ENCODE peak calls at places on chromosomes 1 and 21, in five cellular contexts. I is hepatocyte, B is mesendoderm, T is SJSA1, R is Peyer's patch. Q is an unnamed sample.

GRCh38 chr1:223538921-223539445 is 126.5 kb downstream of the CAPN8 start:
- DNase-seq in R (no peak), I (no peak), T (no peak), B (no peak), Q (no peak)

GRCh38 chr1:168320805-168321577 is 40.3 kb downstream of the TBX19 start:
- DNase-seq in I (peak), B (peak), R (no peak), T (peak), Q (no peak)

GRCh38 chr1:202162418-202163280 is 2.2 kb upstream of the PTPN7 start:
- DNase-seq in R (peak), T (no peak), I (no peak), B (no peak), Q (no peak)

GRCh38 chr1:210883821-210884220 is 250.1 kb downstream of the KCNH1 start:
- DNase-seq in I (no peak), T (no peak), R (no peak), B (no peak), Q (no peak)

GRCh38 chr1:116819081-116819480 is 64.9 kb downstream of the CD2 start:
- DNase-seq in I (no peak), B (no peak), T (no peak), R (no peak), Q (no peak)

GRCh38 chr1:1397839-1398523 is 1.2 kb downstream of the CCNL2 start:
- DNase-seq in B (no peak), R (no peak), I (no peak), T (no peak), Q (no peak)

GRCh38 chr1:248696261-248696660 is 6.3 kb downstream of the OR14I1 start:
- DNase-seq in R (peak), T (no peak), I (no peak), B (no peak), Q (no peak)

GRCh38 chr21:28229811-28230210 is 762.9 kb downstream of the LTN1 start:
- DNase-seq in B (no peak), R (no peak), T (no peak), I (no peak), Q (no peak)

GRCh38 chr1:41226816-41227215 is 15.3 kb downstream of the SCMH1 start:
- DNase-seq in T (no peak), R (no peak), I (no peak), B (no peak), Q (no peak)

GRCh38 chr1:234433563-234434285 is 45.3 kb downstream of the TARBP1 start:
- DNase-seq in T (no peak), R (no peak), B (no peak), I (no peak), Q (no peak)
- H3K27ac ChIP-seq in T (no peak), R (no peak), B (no peak), I (no peak), Q (no peak)

DNA sequence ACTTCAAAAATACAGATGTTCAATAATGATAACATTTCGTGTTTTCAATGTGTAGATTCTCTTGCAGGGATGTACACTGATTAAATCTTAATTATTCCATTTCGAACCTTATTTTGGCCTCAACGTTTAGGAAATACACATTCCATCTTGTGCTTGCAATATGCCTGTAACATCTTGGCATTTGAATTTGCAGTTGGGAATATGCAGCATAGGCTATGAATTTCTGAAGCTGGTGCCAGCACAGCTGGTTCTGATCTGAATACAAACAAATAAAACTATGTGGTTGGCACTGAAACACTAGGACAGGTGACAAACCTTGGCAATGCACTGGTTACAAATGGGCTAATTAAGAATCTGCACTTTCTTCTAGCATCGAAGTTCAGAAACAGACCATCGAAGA is 108.4 kb downstream of the ERG start:
- DNase-seq in I (no peak), T (no peak), B (no peak), R (no peak), Q (no peak)
- H3K27ac ChIP-seq in I (no peak), T (no peak), B (no peak), R (no peak), Q (no peak)

GRCh38 chr1:166888710-166889109 is 12.6 kb upstream of the TADA1 start:
- DNase-seq in B (peak), R (no peak), I (no peak), T (no peak), Q (no peak)
- H3K27ac ChIP-seq in B (no peak), R (no peak), I (no peak), T (no peak), Q (no peak)

GRCh38 chr1:29166291-29166878 is 15.3 kb downstream of the SRSF4 start:
- DNase-seq in B (peak), R (peak), T (no peak), I (peak), Q (no peak)
- H3K27ac ChIP-seq in B (peak), R (peak), T (no peak), I (peak), Q (no peak)

DNA sequence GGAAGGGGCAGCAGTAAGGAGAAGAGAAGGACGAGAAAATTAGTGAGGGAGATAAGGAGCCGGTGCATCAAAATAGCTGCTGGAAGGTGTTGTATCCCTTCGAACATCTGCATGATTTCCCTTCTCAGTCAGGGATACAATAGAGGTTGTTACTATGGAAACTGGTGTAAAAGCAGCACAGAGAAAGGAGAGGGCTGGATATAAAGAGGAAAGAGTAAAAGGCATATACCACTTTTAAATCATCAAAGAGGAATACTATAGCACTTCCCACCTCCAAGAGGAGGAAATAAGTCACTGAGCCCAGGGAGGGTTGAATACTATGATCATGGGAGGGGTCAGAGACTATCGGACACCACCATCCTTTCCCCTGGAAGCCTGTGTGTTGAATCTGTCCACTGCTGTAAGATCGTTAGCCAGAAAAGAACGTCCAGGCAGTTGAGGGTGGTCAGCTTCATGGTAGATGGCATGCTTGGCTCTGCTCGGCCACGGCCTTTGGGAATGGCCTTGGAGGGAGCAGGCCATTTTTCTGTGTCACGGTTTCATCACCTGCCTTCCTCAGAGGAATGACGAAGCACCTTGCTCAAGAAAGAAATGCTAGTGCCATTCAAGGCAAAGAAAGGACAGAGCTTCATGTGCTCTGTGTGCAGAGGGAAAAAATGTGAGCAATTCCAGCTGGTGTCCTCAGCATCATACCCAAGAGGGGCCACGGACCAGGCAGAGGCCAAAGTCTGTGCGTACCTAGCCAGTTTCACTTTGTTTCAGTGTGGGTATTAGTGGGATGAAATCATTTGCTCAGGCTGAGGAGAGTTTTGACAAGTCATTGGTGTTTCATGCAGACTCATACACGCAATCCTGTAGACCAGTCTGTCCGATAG is 64.2 kb downstream of the IRF2BP2 start:
- DNase-seq in T (no peak), I (peak), R (no peak), B (no peak), Q (no peak)
- H3K27ac ChIP-seq in T (no peak), I (peak), R (peak), B (no peak), Q (peak)

GRCh38 chr1:160795951-160796383 is at the start of gene LY9:
- DNase-seq in R (peak), I (no peak), T (no peak), B (no peak), Q (peak)

GRCh38 chr1:160797861-160798273 is 1.9 kb downstream of the LY9 start:
- DNase-seq in R (peak), I (no peak), B (no peak), T (no peak), Q (peak)

GRCh38 chr1:160799641-160800040 is 3.7 kb downstream of the LY9 start:
- DNase-seq in B (no peak), I (no peak), T (no peak), R (no peak), Q (peak)

GRCh38 chr1:160798439-160798838 is 2.5 kb downstream of the LY9 start:
- DNase-seq in I (no peak), T (no peak), R (no peak), B (no peak), Q (peak)

DNA sequence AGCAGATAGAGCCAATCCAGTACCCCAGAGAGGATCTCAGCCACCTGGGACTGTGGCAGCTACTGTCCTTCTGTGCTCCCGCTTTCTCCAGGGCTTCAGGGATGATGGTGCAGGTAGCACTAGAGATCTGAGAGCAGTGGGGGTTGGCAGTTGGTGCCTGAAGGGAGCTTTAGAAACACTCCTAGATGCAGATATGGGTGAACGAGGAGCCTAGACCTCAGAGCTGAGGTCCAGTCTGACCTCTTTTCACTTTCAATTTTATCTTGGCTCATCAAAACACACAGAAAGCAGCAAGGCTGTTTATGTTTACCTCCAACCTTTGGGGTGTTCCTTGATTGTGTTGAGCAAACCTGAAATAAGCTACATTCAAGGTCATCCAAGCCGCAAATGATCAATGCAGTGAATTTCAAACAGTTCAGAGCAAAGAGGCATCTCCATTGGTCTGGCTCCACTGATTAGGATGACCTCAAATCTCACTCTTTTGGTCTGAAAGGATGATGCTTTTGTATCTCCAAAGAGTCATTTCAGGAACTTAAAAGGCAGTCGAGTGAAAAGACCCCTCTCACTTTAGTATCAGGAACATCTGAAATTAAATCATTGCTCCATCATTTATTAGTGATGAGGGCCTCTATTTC is 1.3 kb downstream of the LY9 start:
- DNase-seq in T (no peak), R (no peak), I (no peak), B (no peak), Q (peak)
- H3K27ac ChIP-seq in T (no peak), R (peak), I (no peak), B (no peak), Q (no peak)

Q was measured in lung.